ENCODE peak calls at places on chromosomes 12 and 14, in eight cellular contexts. A is A549; X is AG04450; E is COLO829; B is mucosa of descending colon; Z is SHP77; M is astrocyte; S is effector CD4-positive, alpha-beta T cell. O is an unnamed sample.

GRCh38 chr12:12741705-12742104 is 24.5 kb downstream of the CDKN1B start:
- DNase-seq in E (no peak), S (no peak), A (no peak), B (no peak), X (no peak), M (no peak), Z (no peak), O (no peak)

GRCh38 chr12:89966495-89967240 is 258.0 kb upstream of the ATP2B1 start:
- DNase-seq in Z (no peak), S (no peak), A (no peak), E (no peak), M (no peak), X (no peak), B (no peak), O (no peak)

GRCh38 chr12:580813-581212 is 82.4 kb downstream of the NINJ2 start:
- DNase-seq in M (no peak), S (no peak), B (no peak), E (no peak), Z (no peak), X (no peak), A (no peak), O (no peak)

GRCh38 chr14:94113908-94114588 is 3.5 kb downstream of the IFI27 start:
- DNase-seq in Z (no peak), X (no peak), E (no peak), B (no peak), M (peak; percentile 66), S (no peak), A (no peak), O (no peak)

GRCh38 chr14:20412422-20412821 is 879 bp downstream of the TEP1 start:
- DNase-seq in S (no peak), Z (no peak), E (no peak), X (no peak), M (no peak), B (no peak), A (no peak), O (no peak)

GRCh38 chr12:122172262-122172939 is 1.6 kb downstream of the IL31 start:
- DNase-seq in S (no peak), Z (no peak), M (no peak), A (no peak), E (no peak), B (no peak), X (no peak), O (no peak)

GRCh38 chr14:93720076-93720815 is 68.0 kb downstream of the PRIMA1 start:
- DNase-seq in M (no peak), B (no peak), X (no peak), A (no peak), S (no peak), E (no peak), Z (no peak), O (peak; percentile 26)

GRCh38 chr12:13980548-13981295 is 680 bp downstream of the GRIN2B start:
- DNase-seq in X (no peak), M (no peak), S (no peak), A (peak; percentile 22), B (no peak), Z (no peak), E (no peak), O (peak; percentile 44)

GRCh38 chr14:22898302-22898894 is 15.4 kb downstream of the REM2 start:
- DNase-seq in Z (no peak), X (peak; percentile 38), E (no peak), B (no peak), M (peak; percentile 76), S (no peak), A (no peak), O (peak; percentile 1)

GRCh38 chr14:21476526-21476924 is 234 bp downstream of the RAB2B start:
- DNase-seq in A (peak; percentile 72), Z (peak; percentile 93), E (no peak), M (peak; percentile 42), X (no peak), S (peak; percentile 81), B (peak; percentile 95), O (peak; percentile 90)

GRCh38 chr12:105977256-105978051 is 161.3 kb downstream of the NUAK1 start:
- DNase-seq in A (no peak), E (no peak), X (peak; percentile 74), M (peak; percentile 98), Z (no peak), B (no peak), S (no peak), O (no peak)

GRCh38 chr12:92439397-92439779 is 263.4 kb upstream of the PLEKHG7 start:
- DNase-seq in S (no peak), B (no peak), A (peak; percentile 46), M (peak; percentile 35), Z (no peak), E (peak; percentile 63), X (no peak), O (no peak)

GRCh38 chr14:105495101-105495989 is 4.3 kb downstream of the TEDC1 start:
- DNase-seq in B (no peak), X (no peak), M (no peak), Z (no peak), E (no peak), A (no peak), S (no peak), O (peak; percentile 45)

GRCh38 chr14:44782775-44783238 is 178.9 kb downstream of the KLHL28 start:
- DNase-seq in S (no peak), M (peak; percentile 94), B (no peak), X (no peak), Z (no peak), E (peak; percentile 77), A (no peak), O (no peak)

GRCh38 chr14:105199093-105199492 is 18.0 kb upstream of the NUDT14 start:
- DNase-seq in Z (no peak), E (peak; percentile 45), A (no peak), B (no peak), M (peak; percentile 42), S (no peak), X (no peak), O (no peak)

GRCh38 chr14:92676031-92676430 is 72.4 kb downstream of the LGMN start:
- DNase-seq in M (no peak), X (no peak), Z (no peak), A (no peak), S (no peak), E (no peak), B (no peak), O (peak; percentile 51)

GRCh38 chr12:117790948-117791347 is 177.8 kb downstream of the KSR2 start:
- DNase-seq in X (no peak), S (no peak), A (no peak), B (no peak), E (no peak), M (no peak), Z (no peak), O (no peak)

GRCh38 chr12:34626363-34627157 is 604.3 kb downstream of the ALG10 start:
- DNase-seq in A (no peak), X (no peak), S (no peak), Z (no peak), E (no peak), M (no peak), B (no peak), O (no peak)

GRCh38 chr14:22506778-22507351 is 82.2 kb downstream of the DAD1 start:
- DNase-seq in A (no peak), B (no peak), X (no peak), E (no peak), Z (no peak), S (no peak), M (no peak), O (no peak)

GRCh38 chr12:126953365-126953889 is 1313.5 kb upstream of the TMEM132C start:
- DNase-seq in X (no peak), M (no peak), E (no peak), Z (no peak), A (no peak), B (no peak), S (no peak), O (no peak)

GRCh38 chr12:118655588-118655987 is 279.2 kb downstream of the SUDS3 start:
- DNase-seq in X (no peak), S (no peak), M (no peak), B (no peak), Z (no peak), E (no peak), A (no peak), O (no peak)

GRCh38 chr12:49089831-49090773 is 4.5 kb downstream of the DHH start:
- DNase-seq in E (no peak), B (no peak), X (no peak), S (no peak), M (peak; percentile 32), A (no peak), Z (no peak), O (no peak)

GRCh38 chr14:105891221-105891602 is 364.8 kb downstream of the TMEM121 start:
- DNase-seq in X (no peak), Z (no peak), B (no peak), S (no peak), M (no peak), E (no peak), A (no peak), O (peak; percentile 36)

GRCh38 chr14:45103806-45104205 is 19.9 kb downstream of the PRPF39 start:
- DNase-seq in B (no peak), A (no peak), S (no peak), Z (no peak), E (no peak), X (no peak), M (no peak), O (no peak)

GRCh38 chr12:59076611-59077010 is 156.3 kb upstream of the LRIG3 start:
- DNase-seq in X (no peak), B (no peak), Z (no peak), M (no peak), S (no peak), A (no peak), E (no peak), O (no peak)

GRCh38 chr14:92754956-92755355 is 6.5 kb upstream of the LGMN start:
- DNase-seq in A (no peak), X (no peak), E (no peak), Z (peak; percentile 73), M (no peak), B (no peak), S (no peak), O (no peak)